ENCODE peak calls at places on chromosomes 13 and 19, in ten cellular contexts. W, V, B, X, I, R, O, C, S and J are unnamed samples.
A peak's percentile ranks its signal among the peaks of the same experiment; 100 is the strongest.

GRCh38 chr19:3250675-3251074 is 26.2 kb downstream of the CELF5 start:
- DNase-seq in W (no peak), V (no peak), B (no peak), X (no peak), I (peak; percentile 75), R (no peak), O (no peak), C (no peak), S (no peak), J (no peak)

GRCh38 chr13:20664304-20664703 is 39.2 kb upstream of the IL17D start:
- DNase-seq in W (no peak), V (no peak), B (no peak), X (no peak), I (no peak), R (no peak), O (no peak), C (no peak), S (no peak), J (no peak)

GRCh38 chr13:28059214-28059613 is 41.2 kb downstream of the FLT3 start:
- DNase-seq in W (peak; percentile 9), V (no peak), B (no peak), X (no peak), I (peak; percentile 88), R (no peak), O (no peak), C (peak; percentile 18), S (peak; percentile 15), J (no peak)

GRCh38 chr13:113589251-113589960 is 4.9 kb downstream of the TFDP1 start:
- DNase-seq in W (no peak), V (no peak), B (no peak), X (peak; percentile 37), I (peak; percentile 26), R (no peak), O (no peak), C (no peak), S (no peak), J (peak; percentile 59)

GRCh38 chr13:99971576-99972189 is at the start of gene ZIC5:
- DNase-seq in W (peak; percentile 89), V (no peak), B (no peak), X (no peak), I (peak; percentile 95), R (no peak), O (no peak), C (no peak), S (no peak), J (no peak)

GRCh38 chr13:24032252-24032651 is 128.3 kb upstream of the SPATA13 start:
- DNase-seq in W (no peak), V (no peak), B (peak; percentile 65), X (no peak), I (no peak), R (no peak), O (no peak), C (peak; percentile 75), S (peak; percentile 84), J (no peak)

GRCh38 chr19:55636723-55637122 is 4.1 kb upstream of the ZNF580 start:
- DNase-seq in W (no peak), V (no peak), B (no peak), X (no peak), I (no peak), R (no peak), O (no peak), C (no peak), S (no peak), J (peak; percentile 8)

GRCh38 chr19:9903341-9903740 is 33.0 kb downstream of the OLFM2 start:
- DNase-seq in W (no peak), V (no peak), B (no peak), X (no peak), I (no peak), R (no peak), O (no peak), C (no peak), S (no peak), J (no peak)

GRCh38 chr19:10112895-10113591 is 1.6 kb downstream of the P2RY11 start:
- DNase-seq in W (no peak), V (no peak), B (no peak), X (peak; percentile 81), I (peak; percentile 94), R (peak; percentile 39), O (peak; percentile 65), C (no peak), S (no peak), J (no peak)

DNA sequence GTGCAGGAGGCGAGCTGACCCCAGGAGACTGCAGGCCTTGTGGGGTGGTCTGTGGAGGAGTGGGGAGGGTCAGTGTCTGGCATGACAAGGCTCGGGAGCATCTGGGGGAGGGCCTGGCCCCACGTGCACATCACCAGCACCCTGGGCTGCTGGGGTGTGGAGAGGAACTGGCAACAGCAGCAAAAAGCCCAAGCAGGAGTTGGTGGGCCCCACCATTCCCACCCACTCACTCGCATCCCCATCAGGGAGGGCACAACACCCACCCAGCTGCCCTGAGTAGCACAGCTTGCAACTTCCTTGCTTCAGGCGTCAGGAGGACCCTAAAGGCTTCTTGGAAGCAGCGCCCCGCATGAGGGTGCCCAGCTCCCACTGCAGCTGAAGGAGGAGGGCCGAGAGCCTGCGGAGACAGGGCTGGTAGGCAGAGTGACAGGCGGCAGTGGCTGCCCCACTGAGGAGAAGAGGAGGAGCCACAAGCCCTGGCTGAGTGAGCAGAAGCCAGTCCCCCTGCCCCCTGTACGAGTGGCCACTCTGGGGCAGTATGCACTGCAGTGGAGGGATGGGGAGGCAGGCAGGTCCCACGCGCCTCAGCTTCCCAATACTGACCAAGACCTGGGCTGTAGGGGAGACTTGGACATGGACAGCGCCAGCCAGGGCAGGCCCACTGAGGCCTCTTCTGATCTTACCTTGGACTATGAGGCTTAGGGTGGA is 26.5 kb downstream of the ELL start:
- DNase-seq in W (no peak), V (no peak), B (no peak), X (no peak), I (no peak), R (no peak), O (no peak), C (no peak), S (no peak), J (no peak)
- H3K27ac ChIP-seq in W (no peak overlapping the region), V (no peak overlapping the region), B (peak overlapping the region; percentile 11), X (peak overlapping the region; percentile 78), I (no peak overlapping the region), R (no peak overlapping the region), O (no peak overlapping the region), C (no peak overlapping the region), S (no peak overlapping the region), J (no peak overlapping the region)

DNA sequence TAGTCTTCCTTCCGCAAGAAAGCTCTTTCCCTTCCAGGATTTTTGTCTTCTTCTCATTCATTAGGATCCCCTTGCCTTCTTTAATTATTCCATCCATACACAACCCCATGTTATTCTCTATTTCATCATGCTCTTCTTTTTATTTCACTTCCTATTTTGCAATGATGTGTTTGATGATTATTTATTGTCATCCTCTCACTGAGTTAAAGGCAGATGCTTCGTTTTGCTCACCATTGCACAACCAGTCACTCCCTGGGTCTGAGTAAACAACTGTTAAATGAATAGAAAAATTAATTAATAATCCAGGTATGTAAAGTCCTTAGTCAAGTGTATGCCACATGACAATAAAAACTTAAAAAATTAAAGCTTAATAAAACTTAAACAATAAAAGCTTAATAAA is 397.3 kb downstream of the SPRY2 start:
- DNase-seq in W (no peak), V (no peak), B (no peak), X (no peak), I (no peak), R (no peak), O (no peak), C (peak; percentile 39), S (no peak), J (no peak)
- H3K4me3 ChIP-seq in W (no peak overlapping the region), V (no peak overlapping the region), B (no peak overlapping the region), X (no peak overlapping the region), I (no peak overlapping the region), R (no peak overlapping the region), O (no peak overlapping the region), C (no peak overlapping the region), S (no peak overlapping the region), J (no peak overlapping the region)

GRCh38 chr19:29614780-29615179 is 8.7 kb downstream of the POP4 start:
- DNase-seq in W (no peak), V (no peak), B (no peak), X (no peak), I (no peak), R (no peak), O (no peak), C (no peak), S (no peak), J (no peak)
- H3K27ac ChIP-seq in W (no peak overlapping the region), V (no peak overlapping the region), B (no peak overlapping the region), X (no peak overlapping the region), I (no peak overlapping the region), R (no peak overlapping the region), O (no peak overlapping the region), C (no peak overlapping the region), S (no peak overlapping the region), J (no peak overlapping the region)

GRCh38 chr13:22138947-22139346 is 468.1 kb downstream of the FGF9 start:
- DNase-seq in W (no peak), V (no peak), B (no peak), X (no peak), I (no peak), R (no peak), O (no peak), C (no peak), S (no peak), J (no peak)

GRCh38 chr13:22135446-22135845 is 464.6 kb downstream of the FGF9 start:
- DNase-seq in W (no peak), V (no peak), B (no peak), X (no peak), I (no peak), R (no peak), O (no peak), C (no peak), S (no peak), J (no peak)

GRCh38 chr13:22130254-22130653 is 459.4 kb downstream of the FGF9 start:
- DNase-seq in W (no peak), V (no peak), B (no peak), X (no peak), I (no peak), R (no peak), O (no peak), C (no peak), S (no peak), J (no peak)

GRCh38 chr13:22137361-22138050 is 466.6 kb downstream of the FGF9 start:
- DNase-seq in W (no peak), V (no peak), B (no peak), X (no peak), I (no peak), R (no peak), O (no peak), C (no peak), S (no peak), J (no peak)

DNA sequence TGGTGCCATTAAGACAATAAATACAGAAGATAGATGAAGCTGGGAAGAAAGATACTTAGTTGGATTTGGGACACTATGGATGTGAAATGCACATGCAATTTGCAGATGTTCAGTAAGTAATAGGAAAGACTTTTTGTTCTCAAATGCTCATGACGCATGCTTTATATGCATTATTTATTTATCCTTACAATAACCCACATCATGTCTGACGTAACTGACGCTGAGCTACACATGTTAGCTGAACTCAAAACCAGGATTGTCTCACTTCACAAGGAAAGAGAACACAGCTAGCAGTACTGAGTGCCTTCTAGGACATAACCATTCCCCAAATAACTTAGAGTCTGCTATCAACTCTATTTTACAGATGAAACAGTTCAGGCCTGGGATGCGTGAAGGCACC is 463.4 kb downstream of the FGF9 start:
- DNase-seq in W (no peak), V (no peak), B (no peak), X (no peak), I (no peak), R (no peak), O (no peak), C (peak; percentile 78), S (peak; percentile 68), J (no peak)
- H3K4me3 ChIP-seq in W (no peak overlapping the region), V (no peak overlapping the region), B (no peak overlapping the region), X (no peak overlapping the region), I (no peak overlapping the region), R (no peak overlapping the region), O (no peak overlapping the region), C (no peak overlapping the region), S (no peak overlapping the region), J (no peak overlapping the region)